ENCODE peak calls at places on chromosomes 16 and 17, in five cellular contexts. R is T follicular helper cell, A is memory B cell, Q is Calu3, E is mucosa of gallbladder. D is an unnamed sample.

GRCh38 chr17:53736516-53737274 is 86.0 kb upstream of the KIF2B start:
- DNase-seq in E (no peak), A (no peak), R (no peak), Q (no peak), D (no peak)

GRCh38 chr17:53722407-53722806 is 100.3 kb upstream of the KIF2B start:
- DNase-seq in E (no peak), Q (peak), A (no peak), R (no peak), D (no peak)

GRCh38 chr17:61498042-61498441 is 45.8 kb downstream of the TBX4 start:
- DNase-seq in A (no peak), Q (no peak), R (no peak), E (no peak), D (no peak)

GRCh38 chr17:7656958-7657715 is 6.4 kb downstream of the ATP1B2 start:
- DNase-seq in E (peak), R (no peak), Q (no peak), A (no peak), D (peak)

GRCh38 chr16:703406-703805 is 2.2 kb downstream of the FBXL16 start:
- DNase-seq in R (no peak), E (no peak), A (no peak), Q (no peak), D (no peak)

GRCh38 chr16:3274947-3275346 is 8.3 kb upstream of the ZNF263 start:
- DNase-seq in E (no peak), R (no peak), Q (no peak), A (no peak), D (peak)

GRCh38 chr17:20095366-20096080 is 86.4 kb downstream of the SPECC1 start:
- DNase-seq in E (peak), A (no peak), R (no peak), Q (peak), D (peak)

GRCh38 chr16:75628351-75628750 is 5.3 kb upstream of the ADAT1 start:
- DNase-seq in R (no peak), A (no peak), E (no peak), Q (no peak), D (no peak)

GRCh38 chr17:44751331-44751730 is 7.5 kb upstream of the ADAM11 start:
- DNase-seq in Q (no peak), E (no peak), R (no peak), A (no peak), D (no peak)

GRCh38 chr16:19607610-19608280 is 52.2 kb downstream of the VPS35L start:
- DNase-seq in A (no peak), Q (no peak), R (no peak), E (no peak), D (no peak)

GRCh38 chr17:71084219-71084618 is 914.9 kb downstream of the KCNJ2 start:
- DNase-seq in R (no peak), Q (peak), A (no peak), E (no peak), D (peak)

GRCh38 chr16:23420011-23420410 is 33.0 kb downstream of the COG7 start:
- DNase-seq in E (no peak), R (no peak), A (no peak), Q (no peak), D (no peak)

GRCh38 chr16:87337247-87337646 is 20.1 kb upstream of the C16orf95 start:
- DNase-seq in A (no peak), Q (no peak), R (no peak), E (no peak), D (no peak)

D was measured in adrenal gland.